ENCODE peak calls at places on chromosomes 3 and 15, in six cellular contexts. G is lung, X is kidney, S is left ventricle myocardium inferior, V is adrenal gland, J is upper lobe of right lung. B is an unnamed sample. For H3K4me1, the result is how much of the 10 kb centered on the place peaks cover.

GRCh38 chr15:50126072-50126471 is 7.0 kb upstream of the ATP8B4 start:
- DNase-seq in G (no peak), X (no peak), S (no peak), V (no peak), J (no peak), B (no peak)

GRCh38 chr3:194536883-194537637 is 50.3 kb upstream of the ATP13A3 start:
- DNase-seq in G (no peak), X (peak), S (peak), V (peak), J (no peak), B (peak)

GRCh38 chr3:157174265-157174615 is 14.3 kb upstream of the CCNL1 start:
- DNase-seq in G (no peak), X (peak), S (no peak), V (peak), J (peak), B (no peak)

GRCh38 chr3:105834768-105835167 is 34.0 kb downstream of the CBLB start:
- DNase-seq in G (no peak), X (no peak), S (no peak), V (no peak), J (no peak), B (no peak)

GRCh38 chr3:151918253-151919029 is 45.0 kb downstream of the SUCNR1 start:
- DNase-seq in G (no peak), X (no peak), S (no peak), V (no peak), J (no peak), B (no peak)

GRCh38 chr3:37981348-37981664 is 9.3 kb upstream of the VILL start:
- DNase-seq in G (no peak), X (no peak), S (no peak), V (no peak), J (no peak), B (no peak)

GRCh38 chr15:68114356-68114755 is 60.2 kb downstream of the PIAS1 start:
- DNase-seq in G (no peak), X (no peak), S (no peak), V (no peak), J (no peak), B (no peak)

GRCh38 chr15:25674948-25675347 is 188.2 kb downstream of the ATP10A start:
- DNase-seq in G (no peak), X (no peak), S (peak), V (no peak), J (peak), B (peak)

GRCh38 chr15:65096481-65097385 is 18.3 kb downstream of the UBAP1L start:
- DNase-seq in G (no peak), X (no peak), S (no peak), V (no peak), J (no peak), B (no peak)

GRCh38 chr3:55896155-55896554 is 409.0 kb upstream of the WNT5A start:
- DNase-seq in G (no peak), X (no peak), S (no peak), V (no peak), J (no peak), B (no peak)

GRCh38 chr3:104887069-104887468 is 479.6 kb upstream of the ALCAM start:
- DNase-seq in G (no peak), X (no peak), S (no peak), V (no peak), J (no peak), B (no peak)

GRCh38 chr15:98905981-98906711 is 101.4 kb downstream of the PGPEP1L start:
- DNase-seq in G (no peak), X (no peak), S (no peak), V (no peak), J (no peak), B (no peak)

GRCh38 chr15:48279608-48280007 is 51.6 kb upstream of the DUT start:
- DNase-seq in G (no peak), X (no peak), S (no peak), V (no peak), J (no peak), B (no peak)

GRCh38 chr15:36519067-36519466 is 60.4 kb upstream of the CDIN1 start:
- DNase-seq in G (no peak), X (no peak), S (no peak), V (no peak), J (no peak), B (no peak)

GRCh38 chr15:38660726-38661125 is 96.1 kb upstream of the RASGRP1 start:
- DNase-seq in G (no peak), X (no peak), S (no peak), V (no peak), J (no peak), B (no peak)

GRCh38 chr15:94056314-94056713 is 175.0 kb upstream of the MCTP2 start:
- DNase-seq in G (no peak), X (no peak), S (no peak), V (no peak), J (no peak), B (no peak)

GRCh38 chr15:51842852-51843737 is 13.6 kb downstream of the TMOD3 start:
- DNase-seq in G (no peak), X (no peak), S (no peak), V (no peak), J (no peak), B (no peak)

GRCh38 chr15:42121667-42122066 is 27.3 kb upstream of the PLA2G4D start:
- DNase-seq in G (no peak), X (no peak), S (no peak), V (no peak), J (peak), B (no peak)

DNA sequence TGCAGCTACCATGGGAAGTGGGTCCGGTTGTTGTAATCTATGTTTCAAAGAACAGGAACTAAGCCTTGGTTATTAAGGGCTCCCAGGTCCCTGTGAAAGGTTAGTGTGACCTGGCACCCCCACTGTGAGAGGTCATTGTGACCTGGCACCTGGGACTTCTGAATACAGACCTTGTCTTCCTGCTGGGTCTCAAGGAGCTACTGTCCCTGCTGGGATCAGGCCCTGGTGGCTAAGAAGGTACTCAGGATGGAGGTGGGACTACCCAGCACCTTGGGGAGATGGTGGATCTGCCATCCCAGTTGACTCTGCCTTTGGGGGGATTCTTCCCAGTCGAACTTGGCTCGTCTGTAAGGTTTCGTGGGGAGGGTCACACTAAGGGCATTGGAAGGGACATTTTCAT is 10.3 kb upstream of the SLCO2A1 start:
- DNase-seq in G (no peak), X (no peak), S (no peak), V (no peak), J (no peak), B (no peak)
- H3K4me1 ChIP-seq in G (under half), X (under half), S (under half), V (under half), J (under half), B (under half)

DNA sequence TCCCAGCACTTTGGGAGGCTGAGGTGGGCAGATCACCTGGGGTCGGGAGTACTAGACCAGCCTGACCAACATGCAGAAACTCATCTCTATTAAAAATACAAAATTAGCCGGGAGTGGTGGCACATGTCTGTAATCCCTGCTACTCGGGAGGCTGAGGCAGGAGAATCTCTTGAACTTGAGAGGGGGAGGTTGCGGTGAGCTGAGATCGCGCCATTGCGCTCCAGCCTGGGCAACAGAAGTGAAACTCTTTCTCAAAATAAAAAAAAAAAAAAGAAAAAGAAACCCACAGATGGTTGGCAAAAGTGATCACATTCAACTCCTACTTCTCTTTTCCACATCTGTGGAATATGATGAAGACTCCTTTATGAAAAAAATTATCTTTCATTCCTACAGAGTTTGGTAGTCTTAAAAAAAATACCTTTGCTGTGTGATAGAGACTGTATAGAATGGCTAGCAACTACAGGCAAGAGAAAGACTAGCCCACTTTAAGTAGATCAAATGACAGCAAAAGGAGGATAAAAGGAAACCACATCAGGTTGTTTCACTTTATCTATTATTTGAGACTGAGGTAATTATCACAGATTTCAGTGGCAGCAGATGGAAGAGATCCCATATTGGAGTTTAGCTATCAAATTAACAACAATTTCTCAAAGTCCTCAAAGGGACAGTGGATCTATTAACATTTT is 172.9 kb upstream of the TSPAN3 start:
- DNase-seq in G (no peak), X (no peak), S (no peak), V (no peak), J (no peak), B (no peak)
- H3K27ac ChIP-seq in G (no peak), X (no peak), S (no peak), V (no peak), J (no peak), B (no peak)

DNA sequence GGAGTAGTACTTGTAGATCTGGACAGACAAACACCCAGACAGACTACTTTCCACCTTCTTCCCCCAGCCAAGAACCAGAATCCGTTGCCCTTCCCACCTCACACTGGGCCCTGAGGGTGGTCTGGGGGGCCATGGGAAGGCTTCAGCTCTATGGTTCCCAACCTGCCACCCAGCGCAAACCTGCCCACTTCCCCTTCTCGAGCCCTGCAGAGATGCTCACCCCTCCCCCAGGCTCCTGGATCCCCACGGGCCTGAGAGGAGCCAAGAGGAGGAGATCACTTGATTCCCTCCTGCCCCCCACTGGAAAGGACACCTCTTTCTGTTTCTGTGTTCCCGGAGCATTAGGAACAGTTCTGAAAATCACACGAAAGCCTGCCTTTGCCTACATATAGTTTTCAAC is 8.7 kb downstream of the STRA6 start:
- DNase-seq in G (no peak), X (no peak), S (no peak), V (no peak), J (no peak), B (no peak)
- H3K4me1 ChIP-seq in G (under half), X (under half), S (under half), V (under half), J (under half), B (under half)

GRCh38 chr15:78598348-78598747 is 22.4 kb downstream of the CHRNA3 start:
- DNase-seq in G (no peak), X (no peak), S (no peak), V (no peak), J (no peak), B (no peak)
- H3K27ac ChIP-seq in G (no peak), X (no peak), S (no peak), V (no peak), J (no peak), B (no peak)

B was measured in tibial artery.